ENCODE peak calls at places on chromosome 2, in nine cellular contexts. D, G, U, N, R, Y, J, L and O are unnamed samples.

GRCh38 chr2:25494626-25495025 is 152.9 kb upstream of the DNMT3A start:
- DNase-seq in D (no peak), G (no peak), U (no peak), N (no peak), R (no peak), Y (no peak), J (peak), L (no peak), O (no peak)

GRCh38 chr2:38601463-38602135 is 1.1 kb downstream of the HNRNPLL start:
- DNase-seq in D (no peak), G (peak), U (no peak), N (no peak), R (no peak), Y (no peak), J (peak), L (no peak), O (no peak)

GRCh38 chr2:62227386-62228075 is 31.6 kb downstream of the B3GNT2 start:
- DNase-seq in D (no peak), G (no peak), U (no peak), N (no peak), R (no peak), Y (no peak), J (peak), L (no peak), O (no peak)

GRCh38 chr2:120758181-120759048 is 22.7 kb downstream of the GLI2 start:
- DNase-seq in D (peak), G (no peak), U (no peak), N (no peak), R (peak), Y (no peak), J (no peak), L (peak), O (no peak)

GRCh38 chr2:107785756-107786155 is 40.9 kb upstream of the RGPD4 start:
- DNase-seq in D (no peak), G (no peak), U (no peak), N (no peak), R (no peak), Y (no peak), J (no peak), L (no peak), O (no peak)

GRCh38 chr2:85796549-85797262 is 42.9 kb downstream of the ATOH8 start:
- DNase-seq in D (peak), G (no peak), U (no peak), N (no peak), R (peak), Y (no peak), J (no peak), L (no peak), O (no peak)

GRCh38 chr2:64604929-64605550 is 48.7 kb downstream of the SERTAD2 start:
- DNase-seq in D (no peak), G (no peak), U (no peak), N (no peak), R (peak), Y (no peak), J (no peak), L (no peak), O (no peak)

GRCh38 chr2:60066971-60067370 is 486.5 kb downstream of the BCL11A start:
- DNase-seq in D (no peak), G (no peak), U (no peak), N (no peak), R (no peak), Y (no peak), J (no peak), L (no peak), O (no peak)

GRCh38 chr2:210593166-210593565 is 36.8 kb downstream of the CPS1 start:
- DNase-seq in D (no peak), G (no peak), U (no peak), N (no peak), R (no peak), Y (no peak), J (no peak), L (no peak), O (no peak)

GRCh38 chr2:29425866-29426265 is 310.7 kb downstream of the CLIP4 start:
- DNase-seq in D (no peak), G (no peak), U (no peak), N (no peak), R (no peak), Y (no peak), J (no peak), L (no peak), O (no peak)

GRCh38 chr2:15853903-15854302 is 86.4 kb upstream of the MYCN start:
- DNase-seq in D (no peak), G (no peak), U (no peak), N (no peak), R (no peak), Y (no peak), J (no peak), L (no peak), O (no peak)

GRCh38 chr2:84395819-84396218 is 63.3 kb downstream of the SUCLG1 start:
- DNase-seq in D (peak), G (no peak), U (no peak), N (no peak), R (no peak), Y (no peak), J (peak), L (no peak), O (no peak)

GRCh38 chr2:161118722-161119121 is 41.5 kb upstream of the TANK start:
- DNase-seq in D (no peak), G (no peak), U (no peak), N (no peak), R (no peak), Y (no peak), J (no peak), L (no peak), O (no peak)

GRCh38 chr2:216491757-216492635 is 6.6 kb upstream of the RPL37A start:
- DNase-seq in D (no peak), G (no peak), U (no peak), N (no peak), R (no peak), Y (no peak), J (no peak), L (no peak), O (no peak)

GRCh38 chr2:31522742-31523141 is 58.0 kb downstream of the SRD5A2 start:
- DNase-seq in D (no peak), G (no peak), U (no peak), N (no peak), R (no peak), Y (no peak), J (no peak), L (no peak), O (no peak)

GRCh38 chr2:69376385-69376784 is 10.6 kb downstream of the GFPT1 start:
- DNase-seq in D (no peak), G (no peak), U (no peak), N (no peak), R (no peak), Y (no peak), J (no peak), L (no peak), O (no peak)

GRCh38 chr2:237919593-237919992 is 47.2 kb upstream of the UBE2F start:
- DNase-seq in D (no peak), G (no peak), U (no peak), N (no peak), R (no peak), Y (no peak), J (no peak), L (no peak), O (no peak)

GRCh38 chr2:173792166-173792565 is 173.0 kb downstream of the SP3 start:
- DNase-seq in D (no peak), G (no peak), U (no peak), N (no peak), R (no peak), Y (no peak), J (no peak), L (peak), O (no peak)